ENCODE peak calls at places on chromosomes 3 and 15, in four cellular contexts. H is HepG2, M is GM12878, T is WTC11. K is an unnamed sample.

GRCh38 chr3:11582123-11582968 is 61.4 kb downstream of the VGLL4 start:
- DNase-seq in H (no peak), M (no peak), T (peak; percentile 56), K (no peak)

GRCh38 chr15:31303434-31304073 is 23.1 kb upstream of the KLF13 start:
- DNase-seq in H (no peak), M (no peak), T (peak; percentile 48), K (peak; percentile 72)

GRCh38 chr3:140699516-140700231 is 21.8 kb downstream of the TRIM42 start:
- DNase-seq in H (peak; percentile 98), M (no peak), T (no peak), K (no peak)

GRCh38 chr3:183487896-183488295 is 59.5 kb upstream of the MCF2L2 start:
- DNase-seq in H (no peak), M (no peak), T (no peak), K (no peak)

GRCh38 chr3:170081079-170081741 is 43.4 kb downstream of the GPR160 start:
- DNase-seq in H (no peak), M (no peak), T (no peak), K (no peak)

GRCh38 chr3:23202203-23202920 is 765 bp upstream of the UBE2E2 start:
- DNase-seq in H (no peak), M (no peak), T (peak; percentile 62), K (peak; percentile 10)

GRCh38 chr15:82647835-82648256 is 683 bp upstream of the CPEB1 start:
- DNase-seq in H (no peak), M (no peak), T (peak; percentile 68), K (peak; percentile 92)

GRCh38 chr3:167733961-167734497 is 663 bp downstream of the PDCD10 start:
- DNase-seq in H (peak; percentile 18), M (no peak), T (no peak), K (no peak)

GRCh38 chr15:65069179-65069578 is 1.4 kb upstream of the RASL12 start:
- DNase-seq in H (no peak), M (no peak), T (no peak), K (no peak)

GRCh38 chr15:97968380-97968779 is 7.9 kb downstream of the ARRDC4 start:
- DNase-seq in H (no peak), M (no peak), T (no peak), K (no peak)

GRCh38 chr3:120498947-120499346 is 48.2 kb upstream of the FSTL1 start:
- DNase-seq in H (no peak), M (no peak), T (no peak), K (no peak)

GRCh38 chr3:73427018-73427750 is 197.6 kb downstream of the PDZRN3 start:
- DNase-seq in H (no peak), M (no peak), T (no peak), K (no peak)

GRCh38 chr15:71202712-71203111 is 87.4 kb downstream of the THSD4 start:
- DNase-seq in H (no peak), M (no peak), T (peak; percentile 33), K (no peak)

GRCh38 chr3:149487598-149488197 is 13.2 kb downstream of the TM4SF4 start:
- DNase-seq in H (no peak), M (no peak), T (peak; percentile 81), K (peak; percentile 30)

DNA sequence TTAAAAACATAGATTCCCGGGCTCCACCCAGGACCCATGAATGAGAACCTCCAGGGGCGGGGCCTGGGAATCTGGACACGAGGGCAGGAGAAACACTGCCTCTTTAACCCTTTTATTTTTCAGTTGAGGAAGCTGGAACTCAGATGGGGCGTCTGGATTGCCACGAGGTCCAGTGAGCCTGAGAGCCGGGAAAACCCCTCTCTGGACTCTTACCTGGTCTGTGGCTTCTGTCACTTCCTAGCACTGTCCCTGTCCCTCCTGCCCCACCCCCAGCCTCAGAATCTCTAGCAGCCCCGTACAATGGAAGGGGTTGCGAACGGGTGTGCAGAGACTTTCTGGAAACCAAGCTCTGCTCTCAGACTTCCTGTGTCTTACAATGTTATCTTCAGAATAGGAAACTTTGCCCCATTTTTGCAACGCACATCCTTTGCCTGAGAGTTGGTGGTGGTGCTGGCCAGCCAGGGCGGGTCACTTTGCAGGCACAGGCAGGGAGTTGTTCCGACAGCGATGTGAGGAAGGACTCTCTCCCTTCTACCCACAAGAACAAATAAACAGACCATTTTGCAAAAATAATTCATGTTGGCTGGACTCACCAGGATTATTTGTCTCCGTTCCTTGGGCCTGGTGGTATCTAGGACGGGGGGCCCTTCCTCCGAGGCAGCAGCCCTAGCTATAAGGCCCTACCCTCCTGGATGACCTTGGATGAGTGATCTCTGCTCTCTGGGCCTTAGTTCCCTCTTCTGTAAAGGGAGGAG is 59.1 kb downstream of the SMAD6 start:
- DNase-seq in H (no peak), M (no peak), T (no peak), K (no peak)
- TF ChIP-seq CREM in H (no peak), M (no peak), T (no peak), K (no peak)

GRCh38 chr3:29977360-29977759 is 629.0 kb upstream of the TGFBR2 start:
- DNase-seq in H (no peak), M (no peak), T (no peak), K (no peak)

GRCh38 chr3:29976871-29977270 is 629.5 kb upstream of the TGFBR2 start:
- DNase-seq in H (no peak), M (no peak), T (no peak), K (no peak)

GRCh38 chr3:29978036-29978435 is 628.4 kb upstream of the TGFBR2 start:
- DNase-seq in H (no peak), M (no peak), T (no peak), K (no peak)

GRCh38 chr3:29973763-29974162 is 632.6 kb upstream of the TGFBR2 start:
- DNase-seq in H (no peak), M (no peak), T (no peak), K (no peak)

DNA sequence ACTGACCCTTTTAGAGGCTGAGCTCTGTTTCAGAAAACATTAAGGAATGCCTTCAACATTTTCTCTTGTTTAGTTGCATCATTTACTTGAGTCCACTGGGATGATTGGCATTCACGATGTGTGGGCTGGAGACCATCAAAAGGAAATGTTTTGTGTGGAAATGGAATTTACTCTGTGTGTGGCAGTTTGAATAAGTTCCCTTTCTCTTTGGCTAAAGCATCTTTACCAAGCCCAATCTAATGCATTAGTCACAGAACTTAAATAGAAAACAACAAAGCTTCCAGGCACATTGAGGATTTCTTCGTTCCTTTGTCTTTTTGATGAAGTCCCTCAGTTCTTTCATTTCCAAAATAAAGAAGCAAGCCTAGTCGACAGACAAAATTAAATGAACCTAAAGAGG is 633.8 kb upstream of the TGFBR2 start:
- DNase-seq in H (no peak), M (no peak), T (no peak), K (no peak)
- TF ChIP-seq CREM in H (no peak), M (no peak), T (no peak), K (no peak)

GRCh38 chr3:27345493-27345892 is 23.7 kb downstream of the NEK10 start:
- DNase-seq in H (no peak), M (no peak), T (no peak), K (no peak)
- TF ChIP-seq CREM in H (no peak), M (no peak), T (no peak), K (no peak)

GRCh38 chr3:59812778-59813558 is 763.1 kb upstream of the CFAP20DC start:
- DNase-seq in H (no peak), M (no peak), T (no peak), K (no peak)

GRCh38 chr3:59809750-59810444 is 760.1 kb upstream of the CFAP20DC start:
- DNase-seq in H (no peak), M (no peak), T (no peak), K (no peak)

GRCh38 chr3:59812188-59812587 is 762.4 kb upstream of the CFAP20DC start:
- DNase-seq in H (no peak), M (no peak), T (no peak), K (no peak)

GRCh38 chr3:59809016-59809415 is 759.2 kb upstream of the CFAP20DC start:
- DNase-seq in H (no peak), M (no peak), T (no peak), K (no peak)

GRCh38 chr3:59808431-59808830 is 758.6 kb upstream of the CFAP20DC start:
- DNase-seq in H (no peak), M (no peak), T (no peak), K (no peak)
- TF ChIP-seq CREM in H (no peak), M (no peak), T (no peak), K (no peak)